ENCODE peak calls at places on chromosomes 3 and 15, in seven cellular contexts. X is HCT116, P is SK-N-SH, M is GM12878, B is HepG2, H is H1, R is K562. A is an unnamed sample.
A peak's percentile ranks its signal among the peaks of the same experiment; 100 is the strongest.

GRCh38 chr3:138468451-138468850 is 34.0 kb downstream of the ESYT3 start:
- DNase-seq in X (no peak), P (no peak), M (no peak), B (no peak), H (peak; percentile 24), R (no peak), A (no peak)

GRCh38 chr3:195097331-195098255 is 173.4 kb downstream of the XXYLT1 start:
- DNase-seq in X (no peak), P (no peak), M (no peak), B (no peak), H (no peak), R (no peak), A (no peak)

GRCh38 chr3:38165722-38166387 is 518 bp downstream of the OXSR1 start:
- DNase-seq in X (no peak), P (no peak), M (no peak), B (peak; percentile 31), H (no peak), R (no peak), A (no peak)

GRCh38 chr3:141279074-141279945 is 47.7 kb downstream of the PXYLP1 start:
- DNase-seq in X (no peak), P (peak; percentile 62), M (no peak), B (peak; percentile 23), H (no peak), R (no peak), A (no peak)

GRCh38 chr3:120673116-120673515 is 8.9 kb downstream of the HGD start:
- DNase-seq in X (no peak), P (no peak), M (no peak), B (no peak), H (no peak), R (no peak), A (no peak)

GRCh38 chr15:91318976-91319714 is 219.1 kb downstream of the SV2B start:
- DNase-seq in X (no peak), P (no peak), M (no peak), B (no peak), H (no peak), R (no peak), A (no peak)

GRCh38 chr3:182808041-182808765 is 14.9 kb downstream of the ATP11B start:
- DNase-seq in X (no peak), P (no peak), M (no peak), B (no peak), H (no peak), R (no peak), A (no peak)

GRCh38 chr15:80838666-80839065 is 59.5 kb downstream of the CEMIP start:
- DNase-seq in X (no peak), P (no peak), M (no peak), B (no peak), H (no peak), R (no peak), A (no peak)

GRCh38 chr15:68774120-68774519 is 46.6 kb downstream of the ANP32A start:
- DNase-seq in X (no peak), P (no peak), M (no peak), B (no peak), H (no peak), R (no peak), A (no peak)

GRCh38 chr3:137165117-137165806 is 207.5 kb downstream of the IL20RB start:
- DNase-seq in X (no peak), P (no peak), M (no peak), B (no peak), H (no peak), R (peak; percentile 22), A (no peak)

GRCh38 chr3:174440350-174440716 is 418.8 kb upstream of the NAALADL2 start:
- DNase-seq in X (no peak), P (no peak), M (no peak), B (no peak), H (no peak), R (no peak), A (no peak)

GRCh38 chr3:28502555-28502954 is 153.9 kb upstream of the AZI2 start:
- DNase-seq in X (no peak), P (no peak), M (no peak), B (no peak), H (no peak), R (no peak), A (no peak)

GRCh38 chr15:91948001-91948608 is 94.6 kb downstream of the SLCO3A1 start:
- DNase-seq in X (no peak), P (no peak), M (no peak), B (no peak), H (peak; percentile 59), R (no peak), A (no peak)

GRCh38 chr15:87681054-87681453 is 575.5 kb downstream of the NTRK3 start:
- DNase-seq in X (no peak), P (no peak), M (no peak), B (no peak), H (no peak), R (no peak), A (no peak)

GRCh38 chr3:40713306-40713705 is 188.5 kb downstream of the ZNF621 start:
- DNase-seq in X (no peak), P (no peak), M (no peak), B (no peak), H (no peak), R (no peak), A (no peak)

DNA sequence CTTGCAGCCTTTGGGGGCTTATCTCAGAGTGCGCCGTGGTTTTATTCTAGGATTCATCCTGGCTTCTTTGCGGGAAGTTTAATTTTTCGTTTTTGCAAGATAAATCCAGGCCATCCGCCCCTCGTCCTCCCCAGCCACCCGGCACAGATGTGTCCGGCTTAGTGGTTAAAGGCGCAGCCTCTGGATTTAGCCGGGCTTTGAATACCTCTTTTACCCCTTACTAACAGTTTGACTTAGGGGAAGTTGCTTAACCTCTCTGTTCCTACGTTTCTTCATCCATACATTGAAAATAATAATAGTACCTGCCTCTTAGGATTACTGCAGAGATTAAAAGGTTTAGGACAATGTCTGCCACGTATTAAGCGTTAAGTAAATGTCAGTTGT is 654 bp downstream of the ECT2 start:
- DNase-seq in X (no peak), P (peak; percentile 40), M (no peak), B (no peak), H (no peak), R (peak; percentile 25), A (no peak)
- TF ChIP-seq SIN3A in X (no peak), P (no peak), M (no peak), B (no peak), H (no peak), R (no peak), A (no peak)

GRCh38 chr3:11529281-11529680 is 114.4 kb downstream of the VGLL4 start:
- DNase-seq in X (no peak), P (no peak), M (no peak), B (no peak), H (no peak), R (no peak), A (no peak)
- TF ChIP-seq CTCF in X (no peak), P (no peak), M (no peak), B (no peak), H (no peak), R (no peak), A (no peak)

DNA sequence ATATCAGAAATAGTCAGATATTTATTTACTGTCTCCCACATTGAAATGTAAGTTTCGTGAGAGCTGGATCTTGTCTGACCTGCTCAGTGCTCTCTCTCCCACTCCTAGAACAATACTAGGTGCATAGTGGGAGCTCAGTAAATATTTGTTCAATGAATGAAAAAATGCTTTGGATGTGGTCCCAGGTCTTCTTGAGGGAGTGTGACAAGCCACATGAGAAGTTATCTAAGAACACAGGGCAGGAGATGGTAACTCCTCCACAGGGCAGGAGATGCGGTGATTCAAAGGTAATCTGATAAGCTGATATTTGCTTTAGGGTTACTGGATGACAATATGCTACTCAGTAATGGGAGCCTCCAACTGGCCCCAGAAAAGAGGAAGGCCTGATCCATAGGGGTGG is 25.8 kb upstream of the PLA2G4E start:
- DNase-seq in X (no peak), P (no peak), M (no peak), B (peak; percentile 54), H (no peak), R (no peak), A (no peak)
- TF ChIP-seq SIN3A in X (no peak), P (no peak), M (no peak), B (no peak), H (no peak), R (no peak), A (no peak)

GRCh38 chr3:105284876-105285275 is 81.8 kb upstream of the ALCAM start:
- DNase-seq in X (no peak), P (no peak), M (no peak), B (no peak), H (no peak), R (no peak), A (no peak)
- TF ChIP-seq CTCF in X (no peak), P (no peak), M (no peak), B (no peak), H (no peak), R (no peak), A (no peak)

GRCh38 chr15:56600380-56600779 is 132.9 kb downstream of the ZNF280D start:
- DNase-seq in X (no peak), P (no peak), M (no peak), B (no peak), H (no peak), R (no peak), A (no peak)

GRCh38 chr15:56602253-56602652 is 131.1 kb downstream of the ZNF280D start:
- DNase-seq in X (no peak), P (no peak), M (no peak), B (no peak), H (no peak), R (no peak), A (no peak)

DNA sequence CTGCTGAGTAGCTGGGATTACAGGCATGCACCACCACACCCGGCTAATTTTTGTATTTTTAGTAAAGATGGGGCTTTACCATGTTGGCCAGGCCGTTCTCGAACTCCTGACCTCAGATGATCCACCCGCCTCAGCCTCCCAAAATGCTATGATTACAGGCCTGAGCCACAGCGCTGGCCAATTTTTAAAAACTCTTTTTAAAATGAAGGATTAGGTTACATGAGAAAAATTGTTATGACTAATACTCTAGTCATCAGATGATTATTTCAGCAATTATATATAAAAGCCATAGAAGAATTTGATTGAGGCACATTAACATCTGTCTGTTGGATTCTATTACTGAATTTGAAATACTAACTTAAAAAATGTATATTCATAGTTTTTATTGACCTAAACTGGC is 134.1 kb upstream of the MNS1 start:
- DNase-seq in X (no peak), P (no peak), M (no peak), B (no peak), H (no peak), R (no peak), A (no peak)
- TF ChIP-seq SIN3A in X (no peak), P (no peak), M (no peak), B (no peak), H (no peak), R (no peak), A (no peak)

GRCh38 chr3:196287066-196287404 is 491 bp downstream of the PCYT1A start:
- DNase-seq in X (no peak), P (no peak), M (no peak), B (no peak), H (no peak), R (no peak), A (no peak)
- TF ChIP-seq CTCF in X (no peak), P (no peak), M (no peak), B (peak; percentile 17), H (no peak), R (no peak), A (no peak)

A was measured in Panc1.